ENCODE peak calls at places on chromosomes 4 and X, in four cellular contexts. One of them, this sample, is unnamed.

GRCh38 chr4:531076-531475 is 32.1 kb downstream of the PIGG start:
- DNase-seq in PC-9: no peak
- DNase-seq in nephron progenitor cell: no peak
- DNase-seq in A673: no peak
- DNase-seq in this sample: no peak

GRCh38 chr4:3346146-3346545 is 53.3 kb downstream of the RGS12 start:
- DNase-seq in PC-9: peak
- DNase-seq in nephron progenitor cell: peak
- DNase-seq in A673: peak
- DNase-seq in this sample: peak

GRCh38 chr4:42627887-42628646 is 28.8 kb downstream of the ATP8A1 start:
- DNase-seq in PC-9: no peak
- DNase-seq in nephron progenitor cell: no peak
- DNase-seq in A673: no peak
- DNase-seq in this sample: no peak

GRCh38 chrX:153516055-153516454 is 1.4 kb upstream of the ATP2B3 start:
- DNase-seq in PC-9: no peak
- DNase-seq in nephron progenitor cell: no peak
- DNase-seq in A673: no peak
- DNase-seq in this sample: no peak

GRCh38 chr4:8818063-8818881 is 53.4 kb downstream of the HMX1 start:
- DNase-seq in PC-9: no peak
- DNase-seq in nephron progenitor cell: no peak
- DNase-seq in A673: no peak
- DNase-seq in this sample: no peak

GRCh38 chr4:168621806-168622589 is 125.1 kb downstream of the PALLD start:
- DNase-seq in PC-9: no peak
- DNase-seq in nephron progenitor cell: no peak
- DNase-seq in A673: no peak
- DNase-seq in this sample: no peak

GRCh38 chr4:139651282-139652194 is 14.1 kb upstream of the MGST2 start:
- DNase-seq in PC-9: peak
- DNase-seq in nephron progenitor cell: peak
- DNase-seq in A673: peak
- DNase-seq in this sample: peak

GRCh38 chrX:121052122-121052521 is 4.7 kb downstream of the GLUD2 start:
- DNase-seq in PC-9: no peak
- DNase-seq in nephron progenitor cell: no peak
- DNase-seq in A673: no peak
- DNase-seq in this sample: no peak

GRCh38 chr4:76301775-76302162 is 4.8 kb upstream of the STBD1 start:
- DNase-seq in PC-9: no peak
- DNase-seq in nephron progenitor cell: no peak
- DNase-seq in A673: no peak
- DNase-seq in this sample: no peak

GRCh38 chr4:107392951-107393350 is 327.1 kb downstream of the PAPSS1 start:
- DNase-seq in PC-9: no peak
- DNase-seq in nephron progenitor cell: no peak
- DNase-seq in A673: peak
- DNase-seq in this sample: no peak

GRCh38 chr4:37008199-37008598 is 236.3 kb upstream of the NWD2 start:
- DNase-seq in PC-9: peak
- DNase-seq in nephron progenitor cell: no peak
- DNase-seq in A673: no peak
- DNase-seq in this sample: peak

GRCh38 chr4:154545689-154546088 is 4.5 kb downstream of the PLRG1 start:
- DNase-seq in PC-9: no peak
- DNase-seq in nephron progenitor cell: no peak
- DNase-seq in A673: no peak
- DNase-seq in this sample: no peak

GRCh38 chrX:22314692-22315091 is 42.0 kb downstream of the CBLL2 start:
- DNase-seq in PC-9: no peak
- DNase-seq in nephron progenitor cell: no peak
- DNase-seq in A673: peak
- DNase-seq in this sample: no peak

GRCh38 chr4:102429553-102429952 is 71.6 kb upstream of the NFKB1 start:
- DNase-seq in PC-9: peak
- DNase-seq in nephron progenitor cell: no peak
- DNase-seq in A673: no peak
- DNase-seq in this sample: no peak

GRCh38 chrX:105063743-105064142 is 156.8 kb downstream of the TEX13A start:
- DNase-seq in PC-9: no peak
- DNase-seq in nephron progenitor cell: no peak
- DNase-seq in A673: no peak
- DNase-seq in this sample: no peak
- TF ChIP-seq CTCF in PC-9: no peak
- TF ChIP-seq CTCF in nephron progenitor cell: no peak
- TF ChIP-seq CTCF in A673: no peak
- TF ChIP-seq CTCF in this sample: no peak

DNA sequence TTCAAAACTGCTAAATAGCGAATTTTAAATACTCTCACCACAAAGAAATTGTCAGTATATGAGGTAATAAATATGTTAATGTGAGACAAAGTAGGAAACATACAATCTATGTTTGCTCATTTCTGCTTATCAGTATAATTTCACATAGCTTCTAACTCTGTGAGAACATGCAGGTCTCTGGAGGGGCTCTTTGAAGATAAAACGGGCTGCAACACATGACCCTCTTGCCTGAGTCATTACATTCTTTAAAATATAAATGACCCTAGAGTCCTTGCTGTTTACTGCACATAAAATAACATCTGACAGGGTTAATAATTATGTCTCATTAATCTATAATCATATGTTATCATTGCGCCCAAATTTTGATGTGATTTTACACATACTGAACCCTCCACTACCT is 681.5 kb downstream of the ARAP2 start:
- DNase-seq in PC-9: no peak
- DNase-seq in nephron progenitor cell: no peak
- DNase-seq in A673: no peak
- DNase-seq in this sample: no peak
- TF ChIP-seq CTCF in PC-9: no peak
- TF ChIP-seq CTCF in nephron progenitor cell: no peak
- TF ChIP-seq CTCF in A673: no peak
- TF ChIP-seq CTCF in this sample: no peak

GRCh38 chr4:21469438-21470032 is 479.0 kb downstream of the KCNIP4 start:
- DNase-seq in PC-9: no peak
- DNase-seq in nephron progenitor cell: no peak
- DNase-seq in A673: peak
- DNase-seq in this sample: no peak
- TF ChIP-seq CTCF in PC-9: peak
- TF ChIP-seq CTCF in nephron progenitor cell: peak
- TF ChIP-seq CTCF in A673: peak
- TF ChIP-seq CTCF in this sample: no peak

GRCh38 chr4:166091146-166091545 is 218.1 kb downstream of the TLL1 start:
- DNase-seq in PC-9: no peak
- DNase-seq in nephron progenitor cell: no peak
- DNase-seq in A673: peak
- DNase-seq in this sample: no peak
- TF ChIP-seq CTCF in PC-9: no peak
- TF ChIP-seq CTCF in nephron progenitor cell: no peak
- TF ChIP-seq CTCF in A673: peak
- TF ChIP-seq CTCF in this sample: no peak

DNA sequence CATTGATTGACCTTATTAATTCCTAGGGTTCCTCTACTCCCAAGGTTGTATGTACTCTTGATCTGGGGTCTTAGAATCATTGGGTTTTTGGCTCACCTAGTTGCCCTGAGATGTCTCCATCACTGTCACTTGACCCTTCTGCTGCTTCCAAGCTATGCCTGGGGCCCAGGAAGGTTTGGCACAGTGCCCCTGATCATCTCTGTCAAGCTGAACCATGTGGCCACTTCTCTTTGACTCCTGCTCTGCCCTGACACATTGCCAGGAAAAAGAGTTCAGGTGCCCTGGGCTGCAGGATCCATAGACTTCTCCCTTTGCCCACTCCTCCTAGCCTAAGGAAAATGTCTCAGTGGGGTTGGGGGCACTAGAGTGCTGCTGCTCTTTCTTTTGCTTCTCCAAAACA is 3.9 kb upstream of the CHST7 start:
- DNase-seq in PC-9: no peak
- DNase-seq in nephron progenitor cell: no peak
- DNase-seq in A673: no peak
- DNase-seq in this sample: no peak
- TF ChIP-seq CTCF in PC-9: no peak
- TF ChIP-seq CTCF in nephron progenitor cell: no peak
- TF ChIP-seq CTCF in A673: no peak
- TF ChIP-seq CTCF in this sample: no peak

DNA sequence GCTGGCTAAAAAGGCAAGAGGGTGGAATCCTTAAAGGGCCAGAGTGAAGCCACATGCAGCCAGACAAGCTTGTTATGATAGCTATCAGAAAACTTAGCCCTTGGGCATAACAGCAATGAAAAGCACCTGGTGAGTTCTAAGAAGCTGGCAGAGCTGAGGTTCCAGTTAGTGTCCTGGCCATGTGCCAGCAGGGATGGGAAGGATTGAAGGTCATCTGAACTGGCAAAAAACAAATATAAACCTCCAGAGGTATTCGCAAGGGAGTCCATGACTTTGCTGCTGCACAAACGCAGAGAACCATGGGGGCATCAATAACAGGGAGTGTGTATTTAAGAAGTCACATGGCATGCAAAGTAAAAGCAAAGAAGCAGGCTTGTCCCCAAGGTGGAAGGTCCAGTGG is 208.9 kb downstream of the FAM47A start:
- DNase-seq in PC-9: peak
- DNase-seq in nephron progenitor cell: no peak
- DNase-seq in A673: no peak
- DNase-seq in this sample: peak
- TF ChIP-seq CTCF in PC-9: no peak
- TF ChIP-seq CTCF in nephron progenitor cell: no peak
- TF ChIP-seq CTCF in A673: no peak
- TF ChIP-seq CTCF in this sample: no peak